ENCODE peak calls at places on chromosome 5, in five cellular contexts. One of them, this sample, is unnamed.

GRCh38 chr5:179803651-179804598 is 2.7 kb downstream of the MGAT4B start:
- DNase-seq in GM23248: peak; percentile 62
- DNase-seq in PC-3: peak; percentile 46
- DNase-seq in spleen: peak; percentile 81
- DNase-seq in CD8-positive, alpha-beta memory T cell: peak; percentile 41
- DNase-seq in this sample: no peak

GRCh38 chr5:89211836-89212235 is 328.9 kb upstream of the MEF2C start:
- DNase-seq in spleen: no peak
- DNase-seq in PC-3: peak; percentile 76
- DNase-seq in GM23248: peak; percentile 89
- DNase-seq in CD8-positive, alpha-beta memory T cell: no peak
- DNase-seq in this sample: no peak

GRCh38 chr5:178385472-178385853 is 152.9 kb upstream of the PHYKPL start:
- DNase-seq in spleen: peak; percentile 47
- DNase-seq in CD8-positive, alpha-beta memory T cell: no peak
- DNase-seq in GM23248: peak; percentile 10
- DNase-seq in PC-3: peak; percentile 26
- DNase-seq in this sample: no peak

GRCh38 chr5:97501965-97502305 is 318.9 kb upstream of the RIOK2 start:
- DNase-seq in GM23248: no peak
- DNase-seq in spleen: no peak
- DNase-seq in PC-3: peak; percentile 60
- DNase-seq in CD8-positive, alpha-beta memory T cell: no peak
- DNase-seq in this sample: no peak

GRCh38 chr5:56518820-56519219 is 285.7 kb upstream of the ANKRD55 start:
- DNase-seq in CD8-positive, alpha-beta memory T cell: no peak
- DNase-seq in GM23248: no peak
- DNase-seq in PC-3: no peak
- DNase-seq in spleen: no peak
- DNase-seq in this sample: no peak

GRCh38 chr5:171720086-171720485 is 65.5 kb upstream of the SMIM23 start:
- DNase-seq in GM23248: no peak
- DNase-seq in spleen: no peak
- DNase-seq in CD8-positive, alpha-beta memory T cell: no peak
- DNase-seq in PC-3: no peak
- DNase-seq in this sample: no peak

GRCh38 chr5:83472508-83473343 is 1.2 kb downstream of the VCAN start:
- DNase-seq in spleen: peak; percentile 76
- DNase-seq in PC-3: no peak
- DNase-seq in GM23248: peak; percentile 91
- DNase-seq in CD8-positive, alpha-beta memory T cell: no peak
- DNase-seq in this sample: peak; percentile 61

GRCh38 chr5:78666041-78666444 is 17.5 kb upstream of the LHFPL2 start:
- DNase-seq in CD8-positive, alpha-beta memory T cell: no peak
- DNase-seq in PC-3: no peak
- DNase-seq in GM23248: peak; percentile 33
- DNase-seq in spleen: no peak
- DNase-seq in this sample: no peak

GRCh38 chr5:28346696-28347095 is 1308.3 kb upstream of the CDH9 start:
- DNase-seq in GM23248: no peak
- DNase-seq in PC-3: no peak
- DNase-seq in CD8-positive, alpha-beta memory T cell: no peak
- DNase-seq in spleen: no peak
- DNase-seq in this sample: no peak

GRCh38 chr5:181215997-181216982 is 6.8 kb upstream of the TRIM41 start:
- DNase-seq in CD8-positive, alpha-beta memory T cell: no peak
- DNase-seq in PC-3: peak; percentile 65
- DNase-seq in spleen: no peak
- DNase-seq in GM23248: no peak
- DNase-seq in this sample: peak; percentile 45

GRCh38 chr5:108749130-108749861 is 1.6 kb downstream of the FER start:
- DNase-seq in PC-3: no peak
- DNase-seq in CD8-positive, alpha-beta memory T cell: no peak
- DNase-seq in spleen: no peak
- DNase-seq in GM23248: peak; percentile 84
- DNase-seq in this sample: no peak

GRCh38 chr5:176402684-176403083 is 13.7 kb downstream of the CLTB start:
- DNase-seq in CD8-positive, alpha-beta memory T cell: no peak
- DNase-seq in PC-3: no peak
- DNase-seq in GM23248: no peak
- DNase-seq in spleen: peak; percentile 30
- DNase-seq in this sample: no peak

GRCh38 chr5:65076251-65076869 is 307.6 kb downstream of the CWC27 start:
- DNase-seq in PC-3: peak; percentile 65
- DNase-seq in GM23248: peak; percentile 70
- DNase-seq in spleen: no peak
- DNase-seq in CD8-positive, alpha-beta memory T cell: peak; percentile 63
- DNase-seq in this sample: no peak

GRCh38 chr5:119926301-119926700 is 296.9 kb downstream of the FAM170A start:
- DNase-seq in CD8-positive, alpha-beta memory T cell: no peak
- DNase-seq in spleen: no peak
- DNase-seq in PC-3: no peak
- DNase-seq in GM23248: no peak
- DNase-seq in this sample: no peak

GRCh38 chr5:134524826-134525686 is at the start of gene JADE2:
- DNase-seq in spleen: peak; percentile 96
- DNase-seq in GM23248: peak; percentile 91
- DNase-seq in CD8-positive, alpha-beta memory T cell: peak; percentile 93
- DNase-seq in PC-3: peak; percentile 61
- DNase-seq in this sample: peak; percentile 87

GRCh38 chr5:177604656-177605055 is 4.7 kb downstream of the B4GALT7 start:
- DNase-seq in GM23248: no peak
- DNase-seq in CD8-positive, alpha-beta memory T cell: no peak
- DNase-seq in PC-3: no peak
- DNase-seq in spleen: no peak
- DNase-seq in this sample: no peak

GRCh38 chr5:65066385-65066784 is 297.7 kb downstream of the CWC27 start:
- DNase-seq in spleen: no peak
- DNase-seq in GM23248: peak; percentile 35
- DNase-seq in PC-3: no peak
- DNase-seq in CD8-positive, alpha-beta memory T cell: no peak
- DNase-seq in this sample: peak; percentile 75

GRCh38 chr5:108620516-108620915 is 127.2 kb upstream of the FER start:
- DNase-seq in PC-3: no peak
- DNase-seq in spleen: no peak
- DNase-seq in GM23248: no peak
- DNase-seq in CD8-positive, alpha-beta memory T cell: no peak
- DNase-seq in this sample: no peak

GRCh38 chr5:57600321-57600720 is 117.7 kb upstream of the ACTBL2 start:
- DNase-seq in PC-3: no peak
- DNase-seq in spleen: no peak
- DNase-seq in CD8-positive, alpha-beta memory T cell: no peak
- DNase-seq in GM23248: no peak
- DNase-seq in this sample: no peak

GRCh38 chr5:79858097-79858723 is 132.9 kb downstream of the MTX3 start:
- DNase-seq in CD8-positive, alpha-beta memory T cell: peak; percentile 76
- DNase-seq in PC-3: peak; percentile 77
- DNase-seq in spleen: peak; percentile 84
- DNase-seq in GM23248: peak; percentile 55
- DNase-seq in this sample: no peak

GRCh38 chr5:153562189-153562588 is 71.7 kb downstream of the GRIA1 start:
- DNase-seq in PC-3: peak; percentile 73
- DNase-seq in GM23248: peak; percentile 75
- DNase-seq in spleen: no peak
- DNase-seq in CD8-positive, alpha-beta memory T cell: no peak
- DNase-seq in this sample: no peak

GRCh38 chr5:16913840-16914435 is 22.1 kb downstream of the MYO10 start:
- DNase-seq in GM23248: no peak
- DNase-seq in PC-3: no peak
- DNase-seq in spleen: no peak
- DNase-seq in CD8-positive, alpha-beta memory T cell: no peak
- DNase-seq in this sample: no peak

GRCh38 chr5:127950707-127951356 is 132.7 kb upstream of the SLC12A2 start:
- DNase-seq in PC-3: peak; percentile 79
- DNase-seq in GM23248: no peak
- DNase-seq in spleen: no peak
- DNase-seq in CD8-positive, alpha-beta memory T cell: no peak
- DNase-seq in this sample: no peak

GRCh38 chr5:163760498-163760897 is 255.1 kb downstream of the MAT2B start:
- DNase-seq in GM23248: peak; percentile 89
- DNase-seq in spleen: no peak
- DNase-seq in PC-3: peak; percentile 18
- DNase-seq in CD8-positive, alpha-beta memory T cell: no peak
- DNase-seq in this sample: no peak

GRCh38 chr5:26740182-26740581 is 298.2 kb downstream of the CDH9 start:
- DNase-seq in GM23248: no peak
- DNase-seq in CD8-positive, alpha-beta memory T cell: no peak
- DNase-seq in spleen: no peak
- DNase-seq in PC-3: no peak
- DNase-seq in this sample: no peak

GRCh38 chr5:33299621-33300208 is 141.1 kb upstream of the TARS1 start:
- DNase-seq in spleen: no peak
- DNase-seq in PC-3: peak; percentile 72
- DNase-seq in CD8-positive, alpha-beta memory T cell: no peak
- DNase-seq in GM23248: peak; percentile 83
- DNase-seq in this sample: peak; percentile 13

GRCh38 chr5:54458221-54458620 is 2.7 kb downstream of the HSPB3 start:
- DNase-seq in GM23248: no peak
- DNase-seq in PC-3: no peak
- DNase-seq in CD8-positive, alpha-beta memory T cell: no peak
- DNase-seq in spleen: no peak
- DNase-seq in this sample: no peak

GRCh38 chr5:143065996-143066522 is 295.9 kb downstream of the ARHGAP26 start:
- DNase-seq in spleen: no peak
- DNase-seq in GM23248: no peak
- DNase-seq in PC-3: no peak
- DNase-seq in CD8-positive, alpha-beta memory T cell: no peak
- DNase-seq in this sample: no peak

GRCh38 chr5:179147991-179148702 is 88.0 kb downstream of the ZNF354C start:
- DNase-seq in CD8-positive, alpha-beta memory T cell: no peak
- DNase-seq in spleen: peak; percentile 64
- DNase-seq in GM23248: no peak
- DNase-seq in PC-3: no peak
- DNase-seq in this sample: no peak

GRCh38 chr5:68377733-68378132 is 162.2 kb downstream of the PIK3R1 start:
- DNase-seq in GM23248: no peak
- DNase-seq in spleen: no peak
- DNase-seq in CD8-positive, alpha-beta memory T cell: no peak
- DNase-seq in PC-3: no peak
- DNase-seq in this sample: no peak

GRCh38 chr5:142246-142810 is 49.0 kb upstream of the LRRC14B start:
- DNase-seq in PC-3: no peak
- DNase-seq in spleen: no peak
- DNase-seq in GM23248: no peak
- DNase-seq in CD8-positive, alpha-beta memory T cell: no peak
- DNase-seq in this sample: no peak

GRCh38 chr5:144941-145340 is 46.4 kb upstream of the LRRC14B start:
- DNase-seq in PC-3: no peak
- DNase-seq in CD8-positive, alpha-beta memory T cell: no peak
- DNase-seq in GM23248: no peak
- DNase-seq in spleen: no peak
- DNase-seq in this sample: no peak

GRCh38 chr5:147751-148150 is 43.5 kb upstream of the LRRC14B start:
- DNase-seq in GM23248: peak; percentile 35
- DNase-seq in PC-3: no peak
- DNase-seq in CD8-positive, alpha-beta memory T cell: no peak
- DNase-seq in spleen: no peak
- DNase-seq in this sample: no peak

GRCh38 chr5:143041-143440 is 48.3 kb upstream of the LRRC14B start:
- DNase-seq in PC-3: no peak
- DNase-seq in GM23248: no peak
- DNase-seq in spleen: no peak
- DNase-seq in CD8-positive, alpha-beta memory T cell: no peak
- DNase-seq in this sample: no peak

DNA sequence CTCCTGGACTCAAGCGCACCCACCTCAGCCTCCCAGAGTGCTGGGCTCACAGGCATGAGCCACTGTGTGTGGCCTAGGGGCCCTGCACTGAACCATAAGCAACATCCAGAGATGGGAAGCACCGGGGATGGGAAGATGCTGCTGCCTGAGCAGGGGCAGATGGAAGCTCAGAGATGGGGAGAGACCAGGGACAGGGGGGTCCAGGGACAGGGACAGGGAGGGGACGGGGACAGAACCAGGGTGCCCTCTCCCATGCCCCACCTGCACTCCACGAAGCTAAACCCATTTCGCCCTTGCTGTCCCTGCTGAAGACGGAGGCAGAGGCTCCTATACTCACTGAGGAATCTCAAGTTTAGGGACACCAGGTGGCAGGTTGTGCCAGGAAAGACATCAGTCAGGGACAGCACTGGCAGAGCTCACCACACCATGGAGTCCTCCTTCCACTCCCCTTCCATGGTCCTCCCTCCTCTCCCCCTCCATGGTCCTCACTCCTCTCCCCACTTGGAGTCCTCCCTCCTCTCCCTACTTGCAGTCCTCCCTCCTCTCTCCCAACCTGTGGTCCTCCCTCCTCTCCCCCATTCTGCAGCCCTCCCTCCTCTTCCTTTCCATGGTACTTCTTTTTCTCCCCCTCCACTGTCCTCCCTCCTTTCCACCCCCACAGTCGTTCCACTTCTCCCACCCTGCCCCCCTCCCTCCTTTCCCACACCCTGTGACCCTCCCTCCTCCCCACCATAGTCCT is 45.5 kb upstream of the LRRC14B start:
- DNase-seq in CD8-positive, alpha-beta memory T cell: no peak
- DNase-seq in GM23248: no peak
- DNase-seq in PC-3: no peak
- DNase-seq in spleen: no peak
- DNase-seq in this sample: no peak
- H3K36me3 ChIP-seq in CD8-positive, alpha-beta memory T cell: no peaks in the 10 kb centered on the region
- H3K36me3 ChIP-seq in GM23248: peaks cover 4% of the 10 kb centered on the region
- H3K36me3 ChIP-seq in PC-3: no peaks in the 10 kb centered on the region
- H3K36me3 ChIP-seq in spleen: no peaks in the 10 kb centered on the region
- H3K36me3 ChIP-seq in this sample: no peaks in the 10 kb centered on the region

GRCh38 chr5:150121448-150122157 is 34.0 kb downstream of the PDGFRB start:
- DNase-seq in CD8-positive, alpha-beta memory T cell: peak; percentile 33
- DNase-seq in GM23248: no peak
- DNase-seq in spleen: peak; percentile 64
- DNase-seq in PC-3: no peak
- DNase-seq in this sample: no peak
- H3K36me3 ChIP-seq in CD8-positive, alpha-beta memory T cell: no peaks in the 10 kb centered on the region
- H3K36me3 ChIP-seq in GM23248: peaks cover 45% of the 10 kb centered on the region
- H3K36me3 ChIP-seq in spleen: no peaks in the 10 kb centered on the region
- H3K36me3 ChIP-seq in PC-3: no peaks in the 10 kb centered on the region
- H3K36me3 ChIP-seq in this sample: no peaks in the 10 kb centered on the region

GRCh38 chr5:132206782-132207181 is 20.9 kb downstream of the P4HA2 start:
- DNase-seq in spleen: no peak
- DNase-seq in PC-3: no peak
- DNase-seq in GM23248: no peak
- DNase-seq in CD8-positive, alpha-beta memory T cell: no peak
- DNase-seq in this sample: no peak
- H3K36me3 ChIP-seq in spleen: no peaks in the 10 kb centered on the region
- H3K36me3 ChIP-seq in PC-3: peaks cover 5% of the 10 kb centered on the region
- H3K36me3 ChIP-seq in GM23248: peaks cover 41% of the 10 kb centered on the region
- H3K36me3 ChIP-seq in CD8-positive, alpha-beta memory T cell: no peaks in the 10 kb centered on the region
- H3K36me3 ChIP-seq in this sample: no peaks in the 10 kb centered on the region

DNA sequence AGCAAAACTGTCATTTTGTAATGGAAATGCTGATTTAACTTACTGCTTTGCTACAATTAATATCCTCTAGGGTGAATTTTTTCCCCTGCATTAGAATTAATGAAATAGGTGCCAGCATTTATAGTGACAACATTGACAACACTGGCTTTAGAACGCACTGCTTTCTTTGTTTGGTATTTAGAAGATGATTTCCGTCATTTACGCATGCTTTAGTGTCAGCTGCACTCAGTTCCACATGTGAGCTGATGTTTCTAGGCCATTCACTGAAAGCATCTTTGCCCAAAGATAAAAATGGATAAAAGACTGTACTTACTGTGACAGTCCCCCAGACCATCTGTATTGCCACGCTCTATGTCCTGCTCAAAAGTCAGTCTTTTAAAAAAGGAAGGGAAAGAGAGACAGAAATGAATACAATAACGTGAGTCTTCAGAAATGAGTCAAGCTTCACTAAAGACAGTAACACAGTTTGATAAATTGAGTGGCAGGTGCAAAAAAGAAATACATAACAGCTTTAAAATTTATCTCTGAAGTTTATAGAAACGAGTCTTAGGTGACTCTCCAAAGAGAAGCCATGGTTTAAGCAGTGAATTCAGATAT is 99.3 kb downstream of the SEMA6A start:
- DNase-seq in CD8-positive, alpha-beta memory T cell: no peak
- DNase-seq in PC-3: no peak
- DNase-seq in spleen: no peak
- DNase-seq in GM23248: no peak
- DNase-seq in this sample: peak; percentile 39
- H3K36me3 ChIP-seq in CD8-positive, alpha-beta memory T cell: no peaks in the 10 kb centered on the region
- H3K36me3 ChIP-seq in PC-3: no peaks in the 10 kb centered on the region
- H3K36me3 ChIP-seq in spleen: peaks cover 10% of the 10 kb centered on the region
- H3K36me3 ChIP-seq in GM23248: no peaks in the 10 kb centered on the region
- H3K36me3 ChIP-seq in this sample: no peaks in the 10 kb centered on the region